ENCODE peak calls at places on chromosome 3, in six cellular contexts. I, K, L, C, H and U are unnamed samples.

GRCh38 chr3:29080967-29081366 is 199.9 kb upstream of the RBMS3 start:
- DNase-seq in I (no peak), K (no peak), L (no peak), C (no peak), H (no peak), U (no peak)

GRCh38 chr3:98657429-98657828 is 64.0 kb upstream of the CPOX start:
- DNase-seq in I (peak), K (peak), L (peak), C (peak), H (peak), U (peak)

GRCh38 chr3:66393486-66394260 is 107.1 kb downstream of the LRIG1 start:
- DNase-seq in I (no peak), K (no peak), L (peak), C (peak), H (peak), U (peak)

GRCh38 chr3:35651888-35652287 is 12.6 kb downstream of the ARPP21 start:
- DNase-seq in I (no peak), K (no peak), L (no peak), C (peak), H (no peak), U (peak)

GRCh38 chr3:70308760-70309159 is 3.7 kb downstream of the MDFIC2 start:
- DNase-seq in I (peak), K (no peak), L (no peak), C (peak), H (no peak), U (peak)

GRCh38 chr3:132352556-132353143 is 35.4 kb downstream of the ACP3 start:
- DNase-seq in I (peak), K (no peak), L (peak), C (peak), H (peak), U (peak)

GRCh38 chr3:6532101-6532500 is 328.8 kb upstream of the GRM7 start:
- DNase-seq in I (no peak), K (no peak), L (no peak), C (no peak), H (no peak), U (no peak)

GRCh38 chr3:192372001-192372400 is 355.3 kb downstream of the FGF12 start:
- DNase-seq in I (no peak), K (no peak), L (no peak), C (no peak), H (no peak), U (no peak)

GRCh38 chr3:10277115-10277625 is 15.6 kb downstream of the GHRL start:
- DNase-seq in I (no peak), K (no peak), L (no peak), C (no peak), H (no peak), U (no peak)

GRCh38 chr3:55180936-55181535 is 253.2 kb upstream of the LRTM1 start:
- DNase-seq in I (no peak), K (no peak), L (no peak), C (peak), H (no peak), U (peak)

GRCh38 chr3:14307953-14308352 is 94.5 kb upstream of the SLC6A6 start:
- DNase-seq in I (no peak), K (no peak), L (no peak), C (no peak), H (no peak), U (no peak)

GRCh38 chr3:135752851-135753250 is 212.7 kb upstream of the PPP2R3A start:
- DNase-seq in I (peak), K (no peak), L (no peak), C (no peak), H (no peak), U (no peak)

GRCh38 chr3:174495231-174495755 is 363.8 kb upstream of the NAALADL2 start:
- DNase-seq in I (no peak), K (no peak), L (no peak), C (peak), H (no peak), U (peak)